ENCODE peak calls at places on chromosomes 4 and X, in four cellular contexts. Z is OCI-LY7; U is activated CD4-positive, alpha-beta T cell treated with anti-CD3 and anti-CD28 coated beads, Interleukin-2, amount 50 U/mL, for 1 hour; O is activated CD8-positive, alpha-beta memory T cell treated with anti-CD3 and anti-CD28 coated beads, Interleukin-2, amount 50 U/mL, for 48 hours. A is an unnamed sample.

GRCh38 chr4:37326852-37327251 is 82.3 kb downstream of the NWD2 start:
- DNase-seq in U (no peak), O (no peak), Z (no peak), A (no peak)

GRCh38 chrX:19824603-19825002 is 62.8 kb downstream of the SH3KBP1 start:
- DNase-seq in U (no peak), Z (no peak), O (no peak), A (no peak)

GRCh38 chrX:118657413-118657812 is 70.0 kb upstream of the IL13RA1 start:
- DNase-seq in Z (no peak), U (no peak), O (no peak), A (no peak)

GRCh38 chr4:122017296-122017695 is 65.4 kb upstream of the TRPC3 start:
- DNase-seq in Z (no peak), O (no peak), U (no peak), A (no peak)

GRCh38 chr4:17647927-17648326 is 33.5 kb downstream of the MED28 start:
- DNase-seq in Z (no peak), U (no peak), O (no peak), A (no peak)

GRCh38 chr4:85107553-85107952 is 141.1 kb upstream of the WDFY3 start:
- DNase-seq in O (no peak), Z (no peak), U (no peak), A (no peak)

GRCh38 chrX:53441531-53442321 is 7.6 kb upstream of the HSD17B10 start:
- DNase-seq in Z (no peak), U (peak), O (peak), A (peak)

GRCh38 chr4:82704156-82704555 is 94.4 kb downstream of the SCD5 start:
- DNase-seq in Z (no peak), U (no peak), O (no peak), A (no peak)

GRCh38 chr4:102560743-102561341 is 59.7 kb downstream of the NFKB1 start:
- DNase-seq in U (no peak), Z (no peak), O (no peak), A (no peak)

GRCh38 chr4:123284166-123284565 is 112.4 kb upstream of the SPRY1 start:
- DNase-seq in U (no peak), O (no peak), Z (no peak), A (no peak)

GRCh38 chr4:69984030-69984443 is 11.7 kb upstream of the STATH start:
- DNase-seq in O (no peak), Z (no peak), U (no peak), A (no peak)

GRCh38 chr4:183097251-183098079 is 1.6 kb upstream of the WWC2 start:
- DNase-seq in Z (no peak), U (peak), O (no peak), A (no peak)

GRCh38 chrX:77937291-77937690 is 26.8 kb downstream of the ATP7A start:
- DNase-seq in Z (no peak), U (no peak), O (no peak), A (no peak)